ENCODE peak calls at places on chromosomes 2 and 18, in ten cellular contexts. S is right atrium auricular region, Q is SJSA1, Y is Peyer's patch, H is adrenal gland, F is adipocyte, W is bronchial epithelial cell, J is uterus, G is GM23248, P is left lung. C is an unnamed sample.

GRCh38 chr2:95298471-95299111 is 1.4 kb downstream of the KCNIP3 start:
- DNase-seq in Q (no peak), G (no peak), H (no peak), S (no peak), Y (no peak), W (no peak), P (no peak), F (no peak), J (no peak), C (no peak)

GRCh38 chr2:44937688-44938240 is 3.7 kb upstream of the SIX3 start:
- DNase-seq in P (no peak), W (no peak), G (peak; percentile 31), J (no peak), Y (no peak), F (no peak), Q (no peak), H (no peak), S (no peak), C (no peak)

GRCh38 chr2:57711991-57712390 is 334.6 kb upstream of the VRK2 start:
- DNase-seq in Y (no peak), S (no peak), P (no peak), F (no peak), W (no peak), J (no peak), G (no peak), Q (no peak), H (no peak), C (no peak)

GRCh38 chr2:138621139-138621538 is 119.6 kb downstream of the SPOPL start:
- DNase-seq in P (no peak), F (no peak), Q (no peak), H (no peak), J (no peak), W (no peak), G (no peak), S (no peak), Y (no peak), C (no peak)

GRCh38 chr18:50011813-50012445 is 183.0 kb downstream of the MYO5B start:
- DNase-seq in Y (no peak), J (no peak), W (peak; percentile 86), S (no peak), Q (no peak), P (no peak), H (no peak), G (peak; percentile 74), F (peak; percentile 81), C (peak; percentile 74)

GRCh38 chr2:204282081-204282480 is 263.2 kb upstream of the PARD3B start:
- DNase-seq in Y (no peak), J (no peak), W (no peak), H (no peak), G (no peak), P (no peak), S (no peak), Q (no peak), F (no peak), C (no peak)

GRCh38 chr2:227491391-227491790 is 19.4 kb downstream of the AGFG1 start:
- DNase-seq in G (no peak), P (no peak), F (no peak), J (no peak), S (no peak), H (no peak), Y (no peak), W (no peak), Q (no peak), C (no peak)

GRCh38 chr2:187091664-187092063 is 242.7 kb upstream of the ZSWIM2 start:
- DNase-seq in H (no peak), J (no peak), Y (no peak), G (no peak), P (no peak), F (no peak), W (no peak), S (no peak), Q (no peak), C (no peak)

GRCh38 chr18:23716516-23716915 is 27.3 kb downstream of the LAMA3 start:
- DNase-seq in G (peak; percentile 94), H (no peak), Q (peak; percentile 62), W (peak; percentile 90), Y (no peak), P (no peak), J (no peak), F (peak; percentile 85), S (no peak), C (peak; percentile 52)

GRCh38 chr2:60339286-60339685 is 214.2 kb downstream of the BCL11A start:
- DNase-seq in P (no peak), J (no peak), S (no peak), W (no peak), H (no peak), G (no peak), Q (no peak), Y (no peak), F (no peak), C (no peak)

GRCh38 chr2:101111262-101111838 is 39.8 kb downstream of the TBC1D8 start:
- DNase-seq in H (no peak), P (no peak), J (no peak), Y (no peak), F (no peak), G (no peak), W (peak; percentile 42), S (no peak), Q (no peak), C (no peak)

GRCh38 chr2:178782236-178782635 is 25.0 kb downstream of the TTN start:
- DNase-seq in F (no peak), W (no peak), G (no peak), Y (no peak), Q (no peak), P (no peak), H (no peak), J (no peak), S (no peak), C (no peak)

GRCh38 chr2:134170700-134171099 is 83.2 kb upstream of the MGAT5 start:
- DNase-seq in G (no peak), S (peak; percentile 18), Q (no peak), Y (no peak), H (no peak), F (no peak), W (no peak), J (no peak), P (no peak), C (no peak)
- H3K36me3 ChIP-seq in G (no peaks in the 10 kb centered on the region), S (no peaks in the 10 kb centered on the region), Q (no peaks in the 10 kb centered on the region), Y (no peaks in the 10 kb centered on the region), H (no peaks in the 10 kb centered on the region), F (no peaks in the 10 kb centered on the region), W (no peaks in the 10 kb centered on the region), J (no peaks in the 10 kb centered on the region), P (no peaks in the 10 kb centered on the region), C (no peaks in the 10 kb centered on the region)

DNA sequence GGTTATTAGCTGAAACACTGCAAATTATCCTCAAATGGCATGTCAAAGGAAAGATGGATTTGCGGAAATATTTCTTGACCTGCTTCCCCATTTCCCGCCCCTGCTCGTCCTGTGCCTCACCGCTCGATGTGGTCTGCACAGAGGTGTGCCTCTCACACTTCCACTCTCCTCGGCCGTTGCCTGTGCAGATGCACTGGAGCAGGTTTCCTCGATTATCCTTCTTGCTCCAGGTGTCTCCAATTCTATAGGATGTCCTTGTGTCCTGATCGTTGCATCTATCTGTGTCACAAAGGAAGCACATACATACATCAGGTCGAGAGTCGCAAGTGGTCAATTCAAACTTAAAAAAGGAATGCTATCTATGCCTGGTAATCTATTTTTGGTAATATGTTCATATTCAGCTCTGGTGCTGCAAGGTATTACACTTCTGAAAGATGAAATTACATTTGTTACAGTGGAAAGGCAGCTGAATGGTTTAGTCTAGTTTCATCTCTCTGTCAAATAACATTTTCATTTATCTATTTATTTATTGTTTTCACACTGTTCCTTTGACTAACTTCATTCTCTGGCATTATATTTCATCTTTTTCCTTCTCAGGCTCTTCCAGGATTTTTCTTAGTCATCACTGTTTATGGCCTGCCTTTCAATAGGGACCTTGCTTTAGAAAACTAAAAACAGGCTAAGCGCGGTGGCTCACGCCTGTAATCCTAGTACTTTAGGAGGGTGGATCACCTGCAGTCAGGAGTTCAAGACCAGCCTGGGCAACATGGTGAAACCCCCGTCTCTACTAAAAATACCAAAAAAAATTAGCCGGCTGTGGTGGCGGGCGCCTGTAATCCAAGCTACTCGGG is 7.6 kb downstream of the FN1 start:
- DNase-seq in J (no peak), Q (no peak), F (peak; percentile 5), W (no peak), S (no peak), Y (no peak), P (peak; percentile 61), G (peak; percentile 31), H (no peak), C (no peak)
- H3K36me3 ChIP-seq in J (no peaks in the 10 kb centered on the region), Q (peaks cover 97% of the 10 kb centered on the region), F (peaks cover 98% of the 10 kb centered on the region), W (peaks cover 2% of the 10 kb centered on the region), S (peaks cover 53% of the 10 kb centered on the region), Y (no peaks in the 10 kb centered on the region), P (no peaks in the 10 kb centered on the region), G (peaks cover 90% of the 10 kb centered on the region), H (no peaks in the 10 kb centered on the region), C (peaks cover 8% of the 10 kb centered on the region)

DNA sequence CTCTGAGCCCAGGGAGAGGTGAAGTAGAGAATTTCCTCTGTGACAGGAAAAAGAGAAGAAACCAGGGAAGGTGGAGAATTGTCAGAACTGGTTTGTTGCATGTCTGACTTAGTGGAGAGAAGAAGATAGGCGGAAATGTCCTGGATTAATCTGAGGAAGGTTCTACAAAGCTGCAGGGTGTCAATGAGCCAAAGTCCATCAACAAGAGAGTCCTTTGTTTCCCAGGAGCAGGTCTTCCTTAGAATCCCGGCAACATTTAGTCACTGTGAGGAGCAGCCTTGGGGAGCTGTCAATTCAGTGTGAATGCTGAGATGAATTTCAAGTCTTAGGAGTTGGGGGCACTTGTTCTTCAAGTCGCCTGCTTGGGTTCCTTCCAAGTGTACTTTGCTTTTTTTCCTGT is 88.4 kb upstream of the CELF4 start:
- DNase-seq in P (no peak), W (no peak), Q (no peak), G (no peak), J (no peak), F (no peak), H (no peak), S (no peak), Y (no peak), C (no peak)
- H3K36me3 ChIP-seq in P (no peaks in the 10 kb centered on the region), W (no peaks in the 10 kb centered on the region), Q (no peaks in the 10 kb centered on the region), G (no peaks in the 10 kb centered on the region), J (peaks cover 3% of the 10 kb centered on the region), F (no peaks in the 10 kb centered on the region), H (no peaks in the 10 kb centered on the region), S (no peaks in the 10 kb centered on the region), Y (no peaks in the 10 kb centered on the region), C (no peaks in the 10 kb centered on the region)

GRCh38 chr18:32730068-32730467 is 42.8 kb downstream of the KLHL14 start:
- DNase-seq in H (no peak), G (no peak), W (no peak), F (no peak), S (no peak), Y (no peak), P (no peak), Q (no peak), J (no peak), C (no peak)

GRCh38 chr18:32732165-32732564 is 40.7 kb downstream of the KLHL14 start:
- DNase-seq in G (no peak), Q (no peak), S (no peak), F (no peak), H (no peak), Y (no peak), W (no peak), J (no peak), P (no peak), C (no peak)

GRCh38 chr18:32730620-32731021 is 42.2 kb downstream of the KLHL14 start:
- DNase-seq in Y (no peak), F (peak; percentile 38), P (no peak), W (peak; percentile 13), H (no peak), J (no peak), G (peak; percentile 45), Q (no peak), S (no peak), C (no peak)

GRCh38 chr18:32735781-32736180 is 37.0 kb downstream of the KLHL14 start:
- DNase-seq in Q (no peak), S (no peak), P (no peak), W (peak; percentile 85), J (no peak), F (no peak), G (peak; percentile 47), Y (no peak), H (no peak), C (peak; percentile 80)

GRCh38 chr18:32734442-32734841 is 38.4 kb downstream of the KLHL14 start:
- DNase-seq in J (no peak), S (no peak), Q (no peak), F (no peak), H (no peak), W (no peak), P (no peak), G (no peak), Y (no peak), C (no peak)
- H3K36me3 ChIP-seq in J (no peaks in the 10 kb centered on the region), S (no peaks in the 10 kb centered on the region), Q (no peaks in the 10 kb centered on the region), F (no peaks in the 10 kb centered on the region), H (no peaks in the 10 kb centered on the region), W (no peaks in the 10 kb centered on the region), P (no peaks in the 10 kb centered on the region), G (no peaks in the 10 kb centered on the region), Y (no peaks in the 10 kb centered on the region), C (no peaks in the 10 kb centered on the region)

C was measured in kidney epithelial cell.